ENCODE peak calls at places on chromosome 9, in nine cellular contexts. I is C1 segment of cervical spinal cord; H is RWPE1; S is NCI-H460; Q is G401; C is H1; M is fibroblast of the aortic adventitia; U is endothelial cell of umbilical vein; T is naive thymus-derived CD8-positive, alpha-beta T cell. L is an unnamed sample.

GRCh38 chr9:137733429-137733828 is 114.6 kb downstream of the EHMT1 start:
- DNase-seq in I (no peak), H (no peak), S (no peak), Q (no peak), C (no peak), M (no peak), U (no peak), T (no peak), L (no peak)

GRCh38 chr9:101514056-101514455 is 19.6 kb upstream of the RNF20 start:
- DNase-seq in I (no peak), H (peak; percentile 25), S (no peak), Q (no peak), C (no peak), M (peak; percentile 72), U (no peak), T (no peak), L (no peak)

GRCh38 chr9:131529597-131530545 is 1.2 kb downstream of the UCK1 start:
- DNase-seq in I (no peak), H (no peak), S (no peak), Q (no peak), C (no peak), M (no peak), U (no peak), T (no peak), L (no peak)

GRCh38 chr9:134396825-134397224 is 70.6 kb downstream of the RXRA start:
- DNase-seq in I (no peak), H (no peak), S (no peak), Q (no peak), C (no peak), M (no peak), U (peak; percentile 47), T (peak; percentile 55), L (peak; percentile 64)

GRCh38 chr9:133377721-133378216 is 1.6 kb downstream of the STKLD1 start:
- DNase-seq in I (no peak), H (no peak), S (no peak), Q (no peak), C (no peak), M (peak; percentile 45), U (no peak), T (no peak), L (no peak)

GRCh38 chr9:133103183-133103986 is 17.7 kb downstream of the RALGDS start:
- DNase-seq in I (peak; percentile 64), H (peak; percentile 67), S (peak; percentile 59), Q (peak; percentile 59), C (no peak), M (no peak), U (peak; percentile 50), T (peak; percentile 28), L (peak; percentile 42)

GRCh38 chr9:116692619-116693018 is 5.5 kb downstream of the TRIM32 start:
- DNase-seq in I (no peak), H (no peak), S (no peak), Q (no peak), C (no peak), M (no peak), U (no peak), T (no peak), L (no peak)

GRCh38 chr9:14652729-14653377 is 40.4 kb downstream of the ZDHHC21 start:
- DNase-seq in I (no peak), H (no peak), S (no peak), Q (peak; percentile 56), C (no peak), M (peak; percentile 24), U (peak; percentile 54), T (no peak), L (no peak)

GRCh38 chr9:113911850-113912249 is 35.7 kb downstream of the ZNF618 start:
- DNase-seq in I (no peak), H (no peak), S (no peak), Q (no peak), C (no peak), M (no peak), U (no peak), T (no peak), L (no peak)

GRCh38 chr9:121048618-121049017 is 1.5 kb downstream of the C5 start:
- DNase-seq in I (no peak), H (no peak), S (no peak), Q (no peak), C (no peak), M (peak; percentile 30), U (no peak), T (no peak), L (no peak)

GRCh38 chr9:90127923-90128322 is 514.7 kb downstream of the DIRAS2 start:
- DNase-seq in I (no peak), H (no peak), S (no peak), Q (peak; percentile 17), C (no peak), M (no peak), U (no peak), T (no peak), L (no peak)

GRCh38 chr9:27423919-27424710 is 100.0 kb upstream of the IFNK start:
- DNase-seq in I (no peak), H (no peak), S (no peak), Q (no peak), C (no peak), M (no peak), U (no peak), T (no peak), L (no peak)

GRCh38 chr9:119195521-119195920 is 173.7 kb downstream of the BRINP1 start:
- DNase-seq in I (no peak), H (no peak), S (no peak), Q (no peak), C (no peak), M (no peak), U (no peak), T (no peak), L (no peak)